ENCODE peak calls at places on chromosomes 16 and 17, in six cellular contexts. D, Z, E, T, J and Q are unnamed samples.

GRCh38 chr16:73771676-73772075 is 524.9 kb upstream of the PSMD7 start:
- DNase-seq in D (no peak), Z (no peak), E (no peak), T (no peak), J (peak; percentile 6), Q (no peak)

GRCh38 chr16:88437367-88437964 is 15.6 kb upstream of the ZFPM1 start:
- DNase-seq in D (no peak), Z (peak; percentile 29), E (peak; percentile 58), T (peak; percentile 27), J (peak; percentile 43), Q (no peak)

GRCh38 chr17:1989135-1989534 is 36.0 kb downstream of the RTN4RL1 start:
- DNase-seq in D (peak; percentile 24), Z (peak; percentile 98), E (no peak), T (peak; percentile 88), J (peak; percentile 78), Q (peak; percentile 89)

GRCh38 chr17:45812102-45812501 is 28.0 kb downstream of the CRHR1 start:
- DNase-seq in D (no peak), Z (peak; percentile 13), E (no peak), T (no peak), J (peak; percentile 15), Q (no peak)

GRCh38 chr17:80028030-80028429 is 7.6 kb downstream of the TBC1D16 start:
- DNase-seq in D (no peak), Z (no peak), E (no peak), T (no peak), J (no peak), Q (no peak)

GRCh38 chr17:38448208-38448776 is 20.0 kb downstream of the ARHGAP23 start:
- DNase-seq in D (no peak), Z (no peak), E (no peak), T (peak; percentile 46), J (no peak), Q (peak; percentile 49)

GRCh38 chr16:30183961-30184429 is 593 bp downstream of the CORO1A start:
- DNase-seq in D (no peak), Z (no peak), E (no peak), T (no peak), J (no peak), Q (no peak)

GRCh38 chr17:2982854-2983636 is 80.4 kb downstream of the OR1D5 start:
- DNase-seq in D (peak; percentile 29), Z (peak; percentile 82), E (peak; percentile 42), T (peak; percentile 89), J (peak; percentile 95), Q (peak; percentile 97)

GRCh38 chr17:74427048-74427762 is 4.7 kb upstream of the GPRC5C start:
- DNase-seq in D (no peak), Z (no peak), E (no peak), T (no peak), J (no peak), Q (no peak)

GRCh38 chr16:54040480-54040879 is 246.1 kb downstream of the IRX3 start:
- DNase-seq in D (no peak), Z (no peak), E (no peak), T (no peak), J (no peak), Q (no peak)

GRCh38 chr17:32452281-32452680 is 8.0 kb downstream of the PSMD11 start:
- DNase-seq in D (no peak), Z (peak; percentile 25), E (no peak), T (peak; percentile 73), J (no peak), Q (peak; percentile 23)

GRCh38 chr16:11560701-11561439 is 25.8 kb downstream of the LITAF start:
- DNase-seq in D (no peak), Z (peak; percentile 43), E (no peak), T (no peak), J (no peak), Q (peak; percentile 64)

GRCh38 chr16:30656388-30656787 is 1.8 kb upstream of the FBRS start:
- DNase-seq in D (no peak), Z (no peak), E (no peak), T (no peak), J (no peak), Q (no peak)

DNA sequence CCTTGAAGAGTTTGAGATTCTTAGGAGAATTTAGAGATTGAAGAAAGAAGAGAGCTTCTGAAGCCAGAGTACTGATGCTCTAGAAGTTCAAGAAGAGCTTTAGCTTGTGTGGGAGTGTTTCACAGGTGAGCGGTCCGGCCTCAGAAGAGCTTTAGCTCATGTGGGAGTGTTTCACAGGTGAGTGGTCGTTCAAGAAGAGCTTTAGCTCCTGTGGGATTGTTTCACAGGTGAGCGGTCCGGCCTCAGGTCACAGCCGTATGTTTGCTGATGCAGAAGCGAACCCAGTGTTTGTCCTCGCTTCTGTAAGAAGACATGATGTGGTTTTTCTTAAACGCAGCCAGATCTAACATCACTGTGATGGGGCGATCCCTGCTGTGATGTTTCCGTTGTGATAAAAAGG is 76.4 kb downstream of the SEC14L1 start:
- DNase-seq in D (no peak), Z (no peak), E (no peak), T (no peak), J (no peak), Q (no peak)
- TF ChIP-seq CTCF in D (no peak), Z (no peak), E (no peak), T (no peak), J (no peak), Q (no peak)

DNA sequence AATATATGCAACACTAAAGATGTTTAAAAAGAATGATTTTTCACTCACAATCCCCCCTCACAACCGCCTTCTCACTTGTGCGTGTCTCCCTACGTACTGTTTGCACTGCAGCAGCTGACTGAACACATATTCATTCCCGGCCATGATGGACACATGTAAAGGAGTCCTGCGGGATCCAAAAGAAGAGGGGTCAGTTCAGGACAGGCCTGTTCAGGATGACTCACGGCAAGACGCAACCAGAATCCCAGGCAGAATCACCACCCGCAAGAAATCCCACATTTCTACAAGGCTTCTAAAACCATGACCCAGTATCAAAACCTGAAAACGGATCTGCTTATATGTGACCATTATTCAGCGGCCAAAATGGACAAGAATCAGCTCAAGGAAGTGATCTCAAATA is 52.3 kb downstream of the CYB5D2 start:
- DNase-seq in D (no peak), Z (peak; percentile 98), E (no peak), T (peak; percentile 82), J (peak; percentile 51), Q (peak; percentile 76)
- H3K4me3 ChIP-seq in D (peak overlapping the region; percentile 33), Z (peak overlapping the region; percentile 32), E (no peak overlapping the region), T (no peak overlapping the region), J (no peak overlapping the region), Q (no peak overlapping the region)

DNA sequence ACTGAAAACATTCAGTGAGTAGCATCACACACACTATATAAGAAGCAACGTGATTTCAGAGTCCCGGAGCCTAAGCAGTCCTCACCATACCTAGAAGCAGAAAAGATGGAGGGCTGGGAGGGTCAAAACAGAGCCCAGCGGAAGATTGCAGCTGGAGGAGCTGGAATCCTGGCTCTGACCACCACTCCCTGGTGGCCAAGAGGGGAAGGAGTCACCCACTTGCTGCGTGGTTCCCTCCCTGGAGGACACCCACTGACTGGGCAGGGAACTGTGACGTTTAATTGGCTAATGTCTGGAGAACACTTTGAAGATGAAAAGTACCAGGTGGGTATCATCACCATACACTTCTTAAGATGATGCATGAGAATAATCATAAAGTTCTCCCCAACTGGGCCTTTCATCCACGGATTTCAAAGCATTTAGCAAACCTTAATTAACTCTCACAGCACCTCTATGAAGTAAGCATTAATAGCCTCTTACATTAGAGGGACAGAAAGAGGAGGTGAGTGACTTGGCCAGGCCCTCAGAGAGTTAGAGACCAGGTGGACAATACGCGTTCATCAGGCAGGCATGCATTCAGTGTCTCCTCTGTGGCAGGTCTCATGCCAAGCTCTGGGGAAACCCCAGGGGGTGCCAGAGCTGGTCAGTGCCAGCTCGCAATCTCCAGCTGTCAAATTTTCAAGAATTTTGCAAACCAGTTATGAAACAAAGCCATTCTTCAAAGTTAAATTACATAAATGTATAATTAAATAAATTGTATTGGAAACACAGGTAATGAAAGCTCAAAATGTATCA is 137.9 kb downstream of the AXIN2 start:
- DNase-seq in D (no peak), Z (no peak), E (no peak), T (no peak), J (no peak), Q (no peak)
- TF ChIP-seq CTCF in D (no peak), Z (no peak), E (no peak), T (no peak), J (peak; percentile 14), Q (no peak)

GRCh38 chr17:6393368-6393952 is 41.5 kb downstream of the AIPL1 start:
- DNase-seq in D (no peak), Z (no peak), E (no peak), T (no peak), J (no peak), Q (no peak)
- H3K4me3 ChIP-seq in D (no peak overlapping the region), Z (no peak overlapping the region), E (no peak overlapping the region), T (no peak overlapping the region), J (no peak overlapping the region), Q (no peak overlapping the region)

GRCh38 chr16:78281115-78281514 is 181.7 kb downstream of the WWOX start:
- DNase-seq in D (no peak), Z (no peak), E (no peak), T (no peak), J (no peak), Q (no peak)
- TF ChIP-seq CTCF in D (no peak), Z (no peak), E (no peak), T (no peak), J (no peak), Q (no peak)